ENCODE peak calls at places on chromosomes 5 and 9, in nine cellular contexts. Z is IMR-90; R is PC-9; T is CD4-positive, CD25-positive, alpha-beta regulatory T cell; S is PC-3; H is ovary; Y is cardiac muscle cell; J is heart left ventricle; P is effector memory CD4-positive, alpha-beta T cell. K is an unnamed sample. For H3K4me1 and H3K27me3, the result is how much of the 10 kb centered on the place peaks cover.

GRCh38 chr9:108599571-108599970 is 256.2 kb downstream of the ACTL7B start:
- DNase-seq in Z (no peak), R (no peak), T (no peak), S (no peak), H (no peak), Y (no peak), J (no peak), P (no peak), K (no peak)

GRCh38 chr5:530001-530400 is 5.8 kb upstream of the SLC9A3 start:
- DNase-seq in Z (no peak), R (no peak), T (no peak), S (no peak), H (no peak), Y (peak), J (no peak), P (no peak), K (no peak)

GRCh38 chr9:3059781-3060468 is 216.0 kb upstream of the PUM3 start:
- DNase-seq in Z (no peak), R (no peak), T (no peak), S (no peak), H (no peak), Y (no peak), J (no peak), P (no peak), K (no peak)

GRCh38 chr9:69874301-69875060 is 53.9 kb downstream of the CFAP95 start:
- DNase-seq in Z (no peak), R (no peak), T (no peak), S (no peak), H (no peak), Y (no peak), J (peak), P (no peak), K (no peak)

GRCh38 chr5:62134811-62135210 is 171.2 kb upstream of the KIF2A start:
- DNase-seq in Z (no peak), R (no peak), T (no peak), S (no peak), H (no peak), Y (no peak), J (no peak), P (no peak), K (no peak)

GRCh38 chr5:63053019-63053638 is 474.5 kb downstream of the LRRC70 start:
- DNase-seq in Z (no peak), R (no peak), T (no peak), S (no peak), H (peak), Y (peak), J (peak), P (no peak), K (no peak)

GRCh38 chr5:96885518-96886338 is 9.4 kb downstream of the ERAP2 start:
- DNase-seq in Z (no peak), R (no peak), T (peak), S (no peak), H (no peak), Y (no peak), J (no peak), P (peak), K (no peak)

GRCh38 chr5:132322266-132322665 is 28.1 kb downstream of the SLC22A4 start:
- DNase-seq in Z (no peak), R (no peak), T (no peak), S (no peak), H (no peak), Y (peak), J (no peak), P (no peak), K (peak)

GRCh38 chr5:1882337-1883119 is at the start of gene IRX4:
- DNase-seq in Z (peak), R (peak), T (no peak), S (peak), H (no peak), Y (peak), J (no peak), P (no peak), K (no peak)

GRCh38 chr5:112686675-112687074 is 51.0 kb upstream of the APC start:
- DNase-seq in Z (no peak), R (no peak), T (no peak), S (no peak), H (no peak), Y (no peak), J (no peak), P (no peak), K (no peak)

GRCh38 chr5:94524841-94525697 is 93.3 kb downstream of the KIAA0825 start:
- DNase-seq in Z (peak), R (no peak), T (peak), S (peak), H (no peak), Y (peak), J (no peak), P (no peak), K (no peak)

GRCh38 chr9:16133556-16134227 is 580.8 kb downstream of the CCDC171 start:
- DNase-seq in Z (peak), R (peak), T (no peak), S (peak), H (peak), Y (peak), J (peak), P (no peak), K (no peak)

GRCh38 chr9:119968837-119969707 is 599.8 kb upstream of the BRINP1 start:
- DNase-seq in Z (peak), R (peak), T (no peak), S (peak), H (peak), Y (peak), J (peak), P (no peak), K (peak)

GRCh38 chr9:15160673-15161072 is 146.3 kb downstream of the TTC39B start:
- DNase-seq in Z (peak), R (no peak), T (no peak), S (no peak), H (no peak), Y (no peak), J (no peak), P (no peak), K (no peak)

GRCh38 chr5:34550255-34550654 is 105.9 kb upstream of the RAI14 start:
- DNase-seq in Z (no peak), R (no peak), T (no peak), S (no peak), H (no peak), Y (no peak), J (no peak), P (no peak), K (no peak)

GRCh38 chr9:114174876-114175771 is 19.8 kb downstream of the COL27A1 start:
- DNase-seq in Z (peak), R (no peak), T (no peak), S (no peak), H (no peak), Y (peak), J (peak), P (no peak), K (peak)

GRCh38 chr5:150783422-150783928 is 4.9 kb downstream of the SMIM3 start:
- DNase-seq in Z (peak), R (peak), T (peak), S (peak), H (peak), Y (peak), J (peak), P (peak), K (peak)

GRCh38 chr9:2720179-2720654 is 2.9 kb downstream of the KCNV2 start:
- DNase-seq in Z (no peak), R (no peak), T (no peak), S (no peak), H (no peak), Y (no peak), J (no peak), P (no peak), K (no peak)

GRCh38 chr5:171806976-171807823 is 21.6 kb downstream of the SMIM23 start:
- DNase-seq in Z (peak), R (peak), T (no peak), S (peak), H (no peak), Y (no peak), J (no peak), P (no peak), K (no peak)

GRCh38 chr5:14504332-14504727 is 77.3 kb upstream of the OTULINL start:
- DNase-seq in Z (no peak), R (no peak), T (no peak), S (no peak), H (no peak), Y (no peak), J (no peak), P (no peak), K (no peak)

GRCh38 chr9:26326473-26327044 is 566.0 kb downstream of the CAAP1 start:
- DNase-seq in Z (peak), R (peak), T (no peak), S (peak), H (no peak), Y (peak), J (no peak), P (no peak), K (peak)

GRCh38 chr9:131366745-131367401 is 27.0 kb upstream of the PRRC2B start:
- DNase-seq in Z (peak), R (peak), T (no peak), S (peak), H (peak), Y (peak), J (peak), P (no peak), K (peak)

GRCh38 chr5:150531686-150532085 is 23.8 kb downstream of the NDST1 start:
- DNase-seq in Z (no peak), R (no peak), T (no peak), S (no peak), H (no peak), Y (no peak), J (no peak), P (no peak), K (no peak)

GRCh38 chr5:25119654-25120053 is 474.9 kb upstream of the CDH10 start:
- DNase-seq in Z (no peak), R (peak), T (no peak), S (peak), H (no peak), Y (no peak), J (no peak), P (no peak), K (peak)

GRCh38 chr9:87336407-87336806 is 161.3 kb upstream of the DAPK1 start:
- DNase-seq in Z (no peak), R (no peak), T (no peak), S (peak), H (no peak), Y (peak), J (no peak), P (no peak), K (no peak)

GRCh38 chr5:72242796-72243475 is 77.1 kb downstream of the MRPS27 start:
- DNase-seq in Z (no peak), R (no peak), T (no peak), S (no peak), H (no peak), Y (no peak), J (no peak), P (no peak), K (no peak)

GRCh38 chr9:84373975-84374374 is 33.4 kb upstream of the SLC28A3 start:
- DNase-seq in Z (no peak), R (no peak), T (no peak), S (no peak), H (no peak), Y (peak), J (no peak), P (no peak), K (no peak)

GRCh38 chr5:157479166-157479565 is 19.2 kb downstream of the NIPAL4 start:
- DNase-seq in Z (peak), R (peak), T (no peak), S (peak), H (no peak), Y (no peak), J (no peak), P (no peak), K (no peak)

GRCh38 chr5:126656397-126657007 is 55.8 kb downstream of the PHAX start:
- DNase-seq in Z (peak), R (no peak), T (peak), S (peak), H (no peak), Y (peak), J (no peak), P (no peak), K (no peak)

GRCh38 chr5:140642718-140643117 is 3.5 kb downstream of the TMCO6 start:
- DNase-seq in Z (peak), R (no peak), T (no peak), S (no peak), H (no peak), Y (peak), J (no peak), P (no peak), K (no peak)

GRCh38 chr5:124652892-124653441 is 93.5 kb downstream of the ZNF608 start:
- DNase-seq in Z (no peak), R (no peak), T (no peak), S (no peak), H (no peak), Y (no peak), J (no peak), P (no peak), K (no peak)

GRCh38 chr5:124655943-124656459 is 90.4 kb downstream of the ZNF608 start:
- DNase-seq in Z (peak), R (peak), T (no peak), S (peak), H (no peak), Y (peak), J (no peak), P (no peak), K (peak)

GRCh38 chr5:124654418-124654817 is 92.0 kb downstream of the ZNF608 start:
- DNase-seq in Z (no peak), R (no peak), T (no peak), S (no peak), H (no peak), Y (no peak), J (peak), P (no peak), K (no peak)

GRCh38 chr5:124652514-124652819 is 94.0 kb downstream of the ZNF608 start:
- DNase-seq in Z (no peak), R (no peak), T (no peak), S (no peak), H (no peak), Y (no peak), J (no peak), P (no peak), K (no peak)

GRCh38 chr5:124655211-124655880 is 91.1 kb downstream of the ZNF608 start:
- DNase-seq in Z (no peak), R (no peak), T (no peak), S (peak), H (no peak), Y (peak), J (no peak), P (no peak), K (no peak)
- H3K4me1 ChIP-seq in Z (under half), R (half or more), T (under half), S (under half), H (under half), Y (half or more), J (half or more), P (under half), K (half or more)

GRCh38 chr5:100464418-100464817 is 70.8 kb upstream of the FAM174A start:
- DNase-seq in Z (peak), R (peak), T (no peak), S (peak), H (no peak), Y (peak), J (no peak), P (no peak), K (no peak)
- H3K27me3 ChIP-seq in Z (under half), R (under half), T (under half), S (under half), H (under half), Y (under half), J (under half), P (under half), K (under half)

GRCh38 chr9:92807757-92808725 is 43.4 kb upstream of the BICD2 start:
- DNase-seq in Z (no peak), R (peak), T (peak), S (no peak), H (no peak), Y (no peak), J (no peak), P (no peak), K (no peak)

GRCh38 chr9:92808726-92809451 is 44.3 kb upstream of the BICD2 start:
- DNase-seq in Z (peak), R (peak), T (peak), S (peak), H (peak), Y (peak), J (peak), P (no peak), K (peak)

GRCh38 chr9:92804727-92805126 is 40.1 kb upstream of the BICD2 start:
- DNase-seq in Z (no peak), R (no peak), T (no peak), S (no peak), H (no peak), Y (no peak), J (no peak), P (no peak), K (no peak)

GRCh38 chr9:92807031-92807756 is 42.6 kb upstream of the BICD2 start:
- DNase-seq in Z (no peak), R (no peak), T (peak), S (no peak), H (no peak), Y (no peak), J (no peak), P (no peak), K (no peak)
- H3K4me3 ChIP-seq in Z (no peak), R (no peak), T (no peak), S (no peak), H (no peak), Y (no peak), J (no peak), P (peak), K (no peak)

GRCh38 chr5:110572709-110573108 is 153.8 kb downstream of the TMEM232 start:
- DNase-seq in Z (no peak), R (no peak), T (no peak), S (no peak), H (no peak), Y (no peak), J (no peak), P (no peak), K (no peak)
- H3K4me1 ChIP-seq in Z (under half), R (under half), T (under half), S (under half), H (under half), Y (under half), J (under half), P (under half), K (under half)

GRCh38 chr5:168165977-168166376 is 125.5 kb upstream of the WWC1 start:
- DNase-seq in Z (no peak), R (no peak), T (no peak), S (no peak), H (no peak), Y (no peak), J (no peak), P (no peak), K (no peak)

GRCh38 chr5:168171901-168172717 is 119.3 kb upstream of the WWC1 start:
- DNase-seq in Z (no peak), R (no peak), T (no peak), S (no peak), H (no peak), Y (no peak), J (no peak), P (no peak), K (no peak)

GRCh38 chr5:168172718-168173045 is 118.8 kb upstream of the WWC1 start:
- DNase-seq in Z (no peak), R (no peak), T (no peak), S (no peak), H (no peak), Y (no peak), J (no peak), P (no peak), K (no peak)

GRCh38 chr5:168167338-168167737 is 124.1 kb upstream of the WWC1 start:
- DNase-seq in Z (no peak), R (no peak), T (no peak), S (no peak), H (no peak), Y (no peak), J (no peak), P (no peak), K (no peak)

DNA sequence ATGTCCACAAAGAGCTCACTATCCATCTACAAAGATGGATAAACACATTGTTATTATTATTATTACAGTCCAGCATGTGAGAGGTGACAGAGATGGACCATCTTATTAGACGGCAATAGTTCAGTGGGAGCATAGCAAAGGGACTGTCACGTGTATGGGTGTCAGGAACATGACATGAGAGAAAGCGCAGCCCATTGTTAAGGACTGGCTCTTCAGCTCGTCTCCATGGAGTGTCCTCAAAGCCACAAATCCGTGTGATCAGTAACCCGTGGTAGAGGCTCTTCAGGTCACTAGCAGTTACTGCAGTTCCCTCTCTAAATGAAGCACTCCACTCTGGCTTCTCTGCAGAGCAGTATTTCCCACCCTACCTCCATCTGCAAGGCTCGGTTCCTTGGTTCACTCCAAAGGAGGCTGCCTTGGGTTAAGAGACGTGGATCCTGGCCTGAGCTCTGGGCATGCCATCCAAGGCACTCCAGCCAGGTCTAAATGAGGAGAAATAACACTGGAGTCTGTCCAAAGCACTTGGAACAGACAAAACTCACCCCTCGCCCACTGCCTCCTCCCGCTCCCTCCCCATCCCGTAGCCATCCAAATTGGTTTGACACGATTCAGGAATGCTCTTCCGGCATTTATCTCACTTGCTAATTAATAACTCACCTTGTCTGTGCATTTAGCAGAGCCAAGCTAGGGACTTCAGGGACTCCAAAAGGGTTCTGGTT is 122.3 kb upstream of the WWC1 start:
- DNase-seq in Z (no peak), R (no peak), T (no peak), S (no peak), H (no peak), Y (no peak), J (peak), P (no peak), K (no peak)
- H3K27me3 ChIP-seq in Z (under half), R (half or more), T (under half), S (half or more), H (under half), Y (under half), J (under half), P (under half), K (under half)

DNA sequence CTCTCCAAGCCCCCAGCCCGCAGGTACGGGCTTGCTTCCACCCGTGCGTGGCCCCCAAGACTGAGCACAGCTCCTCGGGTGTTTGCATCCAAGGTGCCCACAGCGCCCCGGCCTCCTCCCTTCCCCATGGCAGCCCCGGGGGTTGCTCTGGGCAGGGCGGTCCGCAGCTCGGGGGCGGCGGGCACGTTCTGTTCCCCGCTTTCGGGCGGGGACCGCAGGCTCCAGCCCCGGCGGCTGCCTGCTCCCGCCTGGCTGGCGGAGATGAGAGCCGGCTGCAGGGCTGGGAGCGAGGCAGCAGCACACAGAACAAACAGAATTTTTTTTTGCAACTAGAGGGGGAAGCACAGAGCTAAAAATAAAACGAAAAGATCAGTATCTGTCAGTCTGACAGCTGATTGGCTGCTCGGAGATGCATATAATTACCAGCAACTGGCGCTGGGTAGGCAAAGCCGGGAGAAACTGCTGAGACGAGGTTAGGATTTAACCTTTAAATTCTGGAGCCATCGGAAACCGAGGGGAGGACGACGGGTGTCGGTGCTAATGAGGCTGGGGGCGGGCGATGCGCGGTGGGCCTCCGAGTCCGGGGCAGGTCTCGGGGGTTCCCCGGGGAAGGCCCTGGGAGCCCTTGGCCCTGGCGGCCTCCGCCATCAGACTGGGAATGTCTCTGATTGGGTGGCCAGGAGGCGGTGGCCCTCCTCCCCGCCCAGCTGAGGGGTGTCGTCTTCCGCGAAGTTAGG is 142.7 kb upstream of the IER5L start:
- DNase-seq in Z (peak), R (peak), T (peak), S (peak), H (peak), Y (peak), J (peak), P (peak), K (peak)
- H3K4me3 ChIP-seq in Z (peak), R (no peak), T (peak), S (peak), H (peak), Y (peak), J (peak), P (peak), K (no peak)